ENCODE peak calls at places on chromosome 17, in ten cellular contexts. E, D, H, W, T, G, Q, K, B and V are unnamed samples.

GRCh38 chr17:3502466-3502865 is 26.7 kb downstream of the ASPA start:
- DNase-seq in E (no peak), G (no peak), T (no peak), W (no peak), H (no peak), K (no peak), Q (no peak), D (peak), B (no peak), V (no peak)

GRCh38 chr17:64154321-64155089 is 24.6 kb upstream of the ERN1 start:
- DNase-seq in H (no peak), T (no peak), W (no peak), G (no peak), E (no peak), B (no peak), K (no peak), Q (no peak), D (no peak), V (no peak)

GRCh38 chr17:73646409-73647305 is 2.4 kb upstream of the SDK2 start:
- DNase-seq in T (no peak), E (no peak), D (peak), K (peak), B (no peak), G (no peak), Q (no peak), H (no peak), W (peak), V (peak)

GRCh38 chr17:3980381-3980975 is 16.2 kb upstream of the ATP2A3 start:
- DNase-seq in B (no peak), D (no peak), G (no peak), E (no peak), T (no peak), W (no peak), Q (no peak), H (no peak), K (peak), V (no peak)

GRCh38 chr17:14052886-14053615 is 16.3 kb upstream of the COX10 start:
- DNase-seq in Q (no peak), D (peak), T (peak), H (peak), E (no peak), K (no peak), B (no peak), W (no peak), G (no peak), V (no peak)

GRCh38 chr17:3852561-3852960 is 6.5 kb upstream of the NCBP3 start:
- DNase-seq in K (no peak), Q (no peak), B (no peak), D (no peak), H (peak), E (no peak), T (no peak), G (no peak), W (no peak), V (no peak)

GRCh38 chr17:40452921-40453378 is 9.7 kb downstream of the IGFBP4 start:
- DNase-seq in G (no peak), T (no peak), B (no peak), K (no peak), H (no peak), D (peak), Q (no peak), W (no peak), E (no peak), V (no peak)

GRCh38 chr17:81394831-81395599 is at the start of gene BAHCC1:
- DNase-seq in G (peak), Q (peak), E (peak), T (peak), H (peak), B (peak), W (peak), D (peak), K (peak), V (peak)

GRCh38 chr17:63434951-63435571 is 11.0 kb downstream of the CYB561 start:
- DNase-seq in E (no peak), H (peak), W (no peak), D (peak), B (peak), G (no peak), K (no peak), Q (peak), T (peak), V (no peak)

GRCh38 chr17:41909088-41909487 is 9.7 kb downstream of the ACLY start:
- DNase-seq in G (no peak), W (no peak), Q (no peak), B (no peak), E (no peak), D (no peak), T (no peak), K (no peak), H (no peak), V (no peak)

GRCh38 chr17:45293413-45294211 is 23.2 kb downstream of the MAP3K14 start:
- DNase-seq in T (peak), H (peak), Q (peak), W (peak), G (peak), D (peak), K (peak), E (peak), B (peak), V (peak)

DNA sequence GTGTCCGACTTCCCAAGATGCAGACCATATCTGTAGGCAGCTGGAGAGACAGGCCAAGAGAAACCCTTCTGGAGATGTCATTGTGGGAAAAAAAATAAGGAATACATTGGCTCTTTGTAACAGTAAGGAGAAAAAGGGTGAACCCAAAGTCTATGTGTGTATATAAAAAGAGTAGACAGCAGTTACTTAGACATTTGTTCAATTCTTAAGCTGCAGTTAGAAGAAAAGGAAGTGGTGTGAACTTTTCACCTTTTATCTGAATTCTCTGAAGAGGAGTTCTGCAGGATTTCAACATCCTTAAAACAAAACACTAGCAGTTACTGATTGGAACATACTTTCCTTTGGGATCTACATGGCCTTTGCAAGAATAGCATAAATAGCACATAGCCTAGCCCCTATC is 21.7 kb downstream of the FAM117A start:
- DNase-seq in B (no peak), W (no peak), D (no peak), K (no peak), G (no peak), T (no peak), Q (no peak), E (no peak), H (peak), V (no peak)
- H3K4me3 ChIP-seq in B (no peak), W (no peak), D (no peak), K (no peak), G (no peak), T (no peak), Q (no peak), E (no peak), H (no peak), V (peak)

GRCh38 chr17:33927732-33928133 is 327.4 kb upstream of the CCL2 start:
- DNase-seq in G (peak), K (no peak), B (no peak), D (peak), W (peak), E (no peak), T (no peak), H (no peak), Q (no peak), V (peak)
- TF ChIP-seq CTCF in G (peak), K (no peak), B (no peak), D (no peak), W (no peak), E (no peak), T (no peak), H (no peak), Q (peak), V (peak)

GRCh38 chr17:55846745-55847144 is 95.9 kb downstream of the PCTP start:
- DNase-seq in B (no peak), D (no peak), H (no peak), W (no peak), Q (no peak), T (no peak), G (no peak), K (no peak), E (no peak), V (no peak)

GRCh38 chr17:55842405-55843158 is 91.7 kb downstream of the PCTP start:
- DNase-seq in E (no peak), W (no peak), H (no peak), D (no peak), G (no peak), Q (no peak), T (no peak), B (no peak), K (no peak), V (no peak)

GRCh38 chr17:55843785-55844184 is 92.9 kb downstream of the PCTP start:
- DNase-seq in G (no peak), W (no peak), H (no peak), E (no peak), K (no peak), Q (no peak), D (no peak), T (no peak), B (no peak), V (no peak)

DNA sequence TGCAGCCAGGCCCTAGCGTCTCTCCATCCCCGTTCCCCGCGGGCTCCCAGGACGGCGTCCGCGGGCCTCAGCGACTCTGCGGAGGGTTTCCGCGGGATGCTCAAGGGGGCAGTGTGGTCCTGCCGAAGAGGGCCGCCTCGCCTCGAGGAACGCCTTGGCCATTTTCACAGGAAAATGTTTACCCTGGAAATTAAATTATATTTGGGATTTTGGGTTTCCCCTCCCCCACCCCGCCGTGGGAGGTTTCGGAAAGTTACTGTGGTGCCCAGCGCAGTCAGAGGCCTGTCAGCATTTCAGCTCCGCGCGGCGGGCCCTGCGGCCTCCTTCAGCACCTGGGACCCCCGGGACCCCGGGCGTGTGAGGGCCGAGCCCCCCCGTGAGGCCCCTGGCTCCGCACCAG is 94.5 kb downstream of the PCTP start:
- DNase-seq in G (no peak), W (peak), D (peak), B (no peak), Q (peak), H (peak), E (no peak), K (peak), T (peak), V (peak)
- H3K4me3 ChIP-seq in G (no peak), W (peak), D (no peak), B (no peak), Q (no peak), H (no peak), E (peak), K (peak), T (peak), V (no peak)

DNA sequence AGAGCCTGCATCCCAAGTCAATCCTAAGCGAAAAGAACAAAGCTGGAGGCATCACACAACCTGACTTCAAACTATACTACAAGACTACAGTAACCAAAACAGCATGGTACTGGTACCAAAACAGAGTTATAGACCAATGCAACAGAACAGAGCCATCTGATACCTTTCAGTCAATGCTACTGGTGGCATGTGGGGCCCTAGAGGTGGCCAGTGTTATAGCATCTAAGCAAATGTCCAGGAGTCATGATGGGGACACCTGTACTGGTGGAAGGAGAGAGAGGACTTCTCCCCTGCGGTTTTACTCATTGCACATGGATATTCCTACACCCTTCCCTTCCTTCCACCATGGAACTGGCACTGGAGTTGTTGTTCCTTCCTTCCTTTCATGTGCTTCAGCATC is 6.0 kb upstream of the ASIC2 start:
- DNase-seq in B (no peak), Q (no peak), E (no peak), T (no peak), D (no peak), W (no peak), K (no peak), H (no peak), G (no peak), V (no peak)
- TF ChIP-seq CTCF in B (no peak), Q (no peak), E (no peak), T (no peak), D (no peak), W (no peak), K (no peak), H (peak), G (no peak), V (no peak)

DNA sequence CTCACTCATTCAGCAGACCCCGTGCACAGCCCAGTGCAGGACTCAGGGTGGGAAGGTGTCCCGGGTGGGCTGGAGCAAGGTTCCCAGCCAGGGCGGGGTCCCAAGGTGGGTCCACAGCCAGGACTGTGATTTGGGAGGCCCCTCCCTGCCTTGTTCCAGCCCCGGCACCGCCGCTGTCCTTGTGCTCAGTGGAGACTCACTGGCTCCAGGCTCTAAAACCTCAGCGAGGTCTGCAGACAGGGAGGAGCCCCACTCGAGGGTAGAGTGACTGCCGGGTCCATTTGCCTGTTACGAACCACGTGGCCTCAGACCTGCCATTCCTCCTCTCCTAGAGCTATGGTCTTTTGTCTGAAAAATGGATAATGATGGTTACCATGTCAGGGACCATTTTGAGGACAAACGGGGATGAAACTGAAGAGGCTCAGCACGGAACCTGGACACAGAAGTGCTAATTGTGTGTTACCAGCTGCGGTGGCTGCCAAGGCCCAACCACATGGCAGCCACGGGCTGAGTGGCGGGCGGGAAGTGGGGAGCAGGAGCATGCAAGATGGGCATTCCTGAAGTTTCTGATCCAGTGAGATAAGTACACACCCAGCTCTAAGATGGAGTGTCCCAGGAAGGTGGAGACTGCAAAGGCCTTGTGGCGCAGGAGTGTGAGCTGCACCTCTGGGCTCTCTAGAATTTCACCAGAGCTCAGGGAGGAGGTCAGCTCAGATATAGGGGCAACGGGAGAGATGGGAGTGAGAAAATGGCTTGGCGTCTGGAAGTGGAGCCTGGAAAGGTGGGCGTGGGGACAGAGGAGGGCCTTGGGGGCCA is 317.6 kb downstream of the SEC14L1 start:
- DNase-seq in D (no peak), H (no peak), E (no peak), B (no peak), K (no peak), T (no peak), Q (no peak), G (no peak), W (peak), V (peak)
- H3K4me3 ChIP-seq in D (no peak), H (no peak), E (no peak), B (no peak), K (no peak), T (no peak), Q (no peak), G (no peak), W (no peak), V (peak)